ENCODE peak calls at places on chromosomes 13 and 19, in nine cellular contexts. One of them, this sample, is unnamed.

GRCh38 chr13:42525035-42525504 is 48.9 kb upstream of the TNFSF11 start:
- DNase-seq in effector memory CD4-positive, alpha-beta T cell: no peak
- DNase-seq in neuronal stem cell: no peak
- DNase-seq in activated CD4-positive, alpha-beta T cell treated with anti-CD3 and anti-CD28 coated beads for 1 hour: no peak
- DNase-seq in stimulated activated CD4-positive, alpha-beta T cell treated with anti-CD3 and anti-CD28 coated beads, Interleukin-4, amount 100 ng/mL, for 4 hours: no peak
- DNase-seq in substantia nigra: no peak
- DNase-seq in B cell: no peak
- DNase-seq in cardiac muscle cell: no peak
- DNase-seq in NCI-H1694 treated with DMSO at 0.1 percent for 48 hours: no peak
- DNase-seq in this sample: no peak

GRCh38 chr13:100434010-100434763 is 154.4 kb downstream of the GGACT start:
- DNase-seq in cardiac muscle cell: no peak
- DNase-seq in activated CD4-positive, alpha-beta T cell treated with anti-CD3 and anti-CD28 coated beads for 1 hour: no peak
- DNase-seq in B cell: no peak
- DNase-seq in substantia nigra: no peak
- DNase-seq in effector memory CD4-positive, alpha-beta T cell: no peak
- DNase-seq in neuronal stem cell: no peak
- DNase-seq in stimulated activated CD4-positive, alpha-beta T cell treated with anti-CD3 and anti-CD28 coated beads, Interleukin-4, amount 100 ng/mL, for 4 hours: no peak
- DNase-seq in NCI-H1694 treated with DMSO at 0.1 percent for 48 hours: no peak
- DNase-seq in this sample: no peak

GRCh38 chr19:38634757-38635482 is 12.5 kb upstream of the ACTN4 start:
- DNase-seq in B cell: peak
- DNase-seq in substantia nigra: no peak
- DNase-seq in cardiac muscle cell: peak
- DNase-seq in neuronal stem cell: peak
- DNase-seq in effector memory CD4-positive, alpha-beta T cell: peak
- DNase-seq in stimulated activated CD4-positive, alpha-beta T cell treated with anti-CD3 and anti-CD28 coated beads, Interleukin-4, amount 100 ng/mL, for 4 hours: peak
- DNase-seq in activated CD4-positive, alpha-beta T cell treated with anti-CD3 and anti-CD28 coated beads for 1 hour: peak
- DNase-seq in NCI-H1694 treated with DMSO at 0.1 percent for 48 hours: peak
- DNase-seq in this sample: peak

GRCh38 chr19:812819-813358 is 8.9 kb downstream of the PLPPR3 start:
- DNase-seq in cardiac muscle cell: no peak
- DNase-seq in stimulated activated CD4-positive, alpha-beta T cell treated with anti-CD3 and anti-CD28 coated beads, Interleukin-4, amount 100 ng/mL, for 4 hours: no peak
- DNase-seq in substantia nigra: no peak
- DNase-seq in activated CD4-positive, alpha-beta T cell treated with anti-CD3 and anti-CD28 coated beads for 1 hour: no peak
- DNase-seq in NCI-H1694 treated with DMSO at 0.1 percent for 48 hours: no peak
- DNase-seq in neuronal stem cell: no peak
- DNase-seq in B cell: no peak
- DNase-seq in effector memory CD4-positive, alpha-beta T cell: no peak
- DNase-seq in this sample: no peak

GRCh38 chr19:35449347-35450043 is 1.4 kb downstream of the FFAR2 start:
- DNase-seq in neuronal stem cell: no peak
- DNase-seq in effector memory CD4-positive, alpha-beta T cell: no peak
- DNase-seq in NCI-H1694 treated with DMSO at 0.1 percent for 48 hours: no peak
- DNase-seq in activated CD4-positive, alpha-beta T cell treated with anti-CD3 and anti-CD28 coated beads for 1 hour: no peak
- DNase-seq in cardiac muscle cell: no peak
- DNase-seq in stimulated activated CD4-positive, alpha-beta T cell treated with anti-CD3 and anti-CD28 coated beads, Interleukin-4, amount 100 ng/mL, for 4 hours: no peak
- DNase-seq in substantia nigra: no peak
- DNase-seq in B cell: no peak
- DNase-seq in this sample: no peak

GRCh38 chr19:54324071-54324470 is 11.1 kb upstream of the LILRA5 start:
- DNase-seq in neuronal stem cell: no peak
- DNase-seq in cardiac muscle cell: no peak
- DNase-seq in NCI-H1694 treated with DMSO at 0.1 percent for 48 hours: no peak
- DNase-seq in substantia nigra: no peak
- DNase-seq in stimulated activated CD4-positive, alpha-beta T cell treated with anti-CD3 and anti-CD28 coated beads, Interleukin-4, amount 100 ng/mL, for 4 hours: no peak
- DNase-seq in B cell: no peak
- DNase-seq in activated CD4-positive, alpha-beta T cell treated with anti-CD3 and anti-CD28 coated beads for 1 hour: no peak
- DNase-seq in effector memory CD4-positive, alpha-beta T cell: no peak
- DNase-seq in this sample: no peak

GRCh38 chr19:38252935-38253691 is 3.1 kb downstream of the PPP1R14A start:
- DNase-seq in NCI-H1694 treated with DMSO at 0.1 percent for 48 hours: peak
- DNase-seq in stimulated activated CD4-positive, alpha-beta T cell treated with anti-CD3 and anti-CD28 coated beads, Interleukin-4, amount 100 ng/mL, for 4 hours: no peak
- DNase-seq in activated CD4-positive, alpha-beta T cell treated with anti-CD3 and anti-CD28 coated beads for 1 hour: no peak
- DNase-seq in cardiac muscle cell: peak
- DNase-seq in effector memory CD4-positive, alpha-beta T cell: no peak
- DNase-seq in B cell: peak
- DNase-seq in substantia nigra: peak
- DNase-seq in neuronal stem cell: no peak
- DNase-seq in this sample: peak

GRCh38 chr19:21127898-21128297 is 13.9 kb upstream of the ZNF431 start:
- DNase-seq in cardiac muscle cell: no peak
- DNase-seq in neuronal stem cell: no peak
- DNase-seq in effector memory CD4-positive, alpha-beta T cell: no peak
- DNase-seq in stimulated activated CD4-positive, alpha-beta T cell treated with anti-CD3 and anti-CD28 coated beads, Interleukin-4, amount 100 ng/mL, for 4 hours: no peak
- DNase-seq in substantia nigra: no peak
- DNase-seq in activated CD4-positive, alpha-beta T cell treated with anti-CD3 and anti-CD28 coated beads for 1 hour: no peak
- DNase-seq in NCI-H1694 treated with DMSO at 0.1 percent for 48 hours: no peak
- DNase-seq in B cell: no peak
- DNase-seq in this sample: no peak

GRCh38 chr19:15575406-15575805 is 39.6 kb upstream of the CYP4F8 start:
- DNase-seq in neuronal stem cell: no peak
- DNase-seq in effector memory CD4-positive, alpha-beta T cell: no peak
- DNase-seq in B cell: no peak
- DNase-seq in stimulated activated CD4-positive, alpha-beta T cell treated with anti-CD3 and anti-CD28 coated beads, Interleukin-4, amount 100 ng/mL, for 4 hours: no peak
- DNase-seq in NCI-H1694 treated with DMSO at 0.1 percent for 48 hours: no peak
- DNase-seq in substantia nigra: no peak
- DNase-seq in cardiac muscle cell: no peak
- DNase-seq in activated CD4-positive, alpha-beta T cell treated with anti-CD3 and anti-CD28 coated beads for 1 hour: no peak
- DNase-seq in this sample: no peak

GRCh38 chr13:27463500-27463899 is 13.1 kb upstream of the MTIF3 start:
- DNase-seq in effector memory CD4-positive, alpha-beta T cell: no peak
- DNase-seq in activated CD4-positive, alpha-beta T cell treated with anti-CD3 and anti-CD28 coated beads for 1 hour: no peak
- DNase-seq in substantia nigra: no peak
- DNase-seq in B cell: no peak
- DNase-seq in NCI-H1694 treated with DMSO at 0.1 percent for 48 hours: no peak
- DNase-seq in stimulated activated CD4-positive, alpha-beta T cell treated with anti-CD3 and anti-CD28 coated beads, Interleukin-4, amount 100 ng/mL, for 4 hours: no peak
- DNase-seq in neuronal stem cell: no peak
- DNase-seq in cardiac muscle cell: no peak
- DNase-seq in this sample: no peak

GRCh38 chr19:35140898-35141626 is 2.0 kb upstream of the FXYD7 start:
- DNase-seq in effector memory CD4-positive, alpha-beta T cell: peak
- DNase-seq in NCI-H1694 treated with DMSO at 0.1 percent for 48 hours: peak
- DNase-seq in B cell: peak
- DNase-seq in stimulated activated CD4-positive, alpha-beta T cell treated with anti-CD3 and anti-CD28 coated beads, Interleukin-4, amount 100 ng/mL, for 4 hours: peak
- DNase-seq in cardiac muscle cell: peak
- DNase-seq in substantia nigra: peak
- DNase-seq in activated CD4-positive, alpha-beta T cell treated with anti-CD3 and anti-CD28 coated beads for 1 hour: peak
- DNase-seq in neuronal stem cell: peak
- DNase-seq in this sample: peak

GRCh38 chr19:33402421-33403220 is 29.1 kb downstream of the CEBPG start:
- DNase-seq in stimulated activated CD4-positive, alpha-beta T cell treated with anti-CD3 and anti-CD28 coated beads, Interleukin-4, amount 100 ng/mL, for 4 hours: no peak
- DNase-seq in substantia nigra: no peak
- DNase-seq in NCI-H1694 treated with DMSO at 0.1 percent for 48 hours: no peak
- DNase-seq in B cell: no peak
- DNase-seq in effector memory CD4-positive, alpha-beta T cell: no peak
- DNase-seq in activated CD4-positive, alpha-beta T cell treated with anti-CD3 and anti-CD28 coated beads for 1 hour: no peak
- DNase-seq in neuronal stem cell: no peak
- DNase-seq in cardiac muscle cell: no peak
- DNase-seq in this sample: no peak

GRCh38 chr13:20945952-20946383 is 43.4 kb upstream of the XPO4 start:
- DNase-seq in NCI-H1694 treated with DMSO at 0.1 percent for 48 hours: no peak
- DNase-seq in activated CD4-positive, alpha-beta T cell treated with anti-CD3 and anti-CD28 coated beads for 1 hour: no peak
- DNase-seq in effector memory CD4-positive, alpha-beta T cell: no peak
- DNase-seq in cardiac muscle cell: peak
- DNase-seq in B cell: no peak
- DNase-seq in neuronal stem cell: no peak
- DNase-seq in substantia nigra: no peak
- DNase-seq in stimulated activated CD4-positive, alpha-beta T cell treated with anti-CD3 and anti-CD28 coated beads, Interleukin-4, amount 100 ng/mL, for 4 hours: no peak
- DNase-seq in this sample: no peak

GRCh38 chr19:39539165-39539518 is 819 bp downstream of the EID2 start:
- DNase-seq in activated CD4-positive, alpha-beta T cell treated with anti-CD3 and anti-CD28 coated beads for 1 hour: no peak
- DNase-seq in NCI-H1694 treated with DMSO at 0.1 percent for 48 hours: peak
- DNase-seq in effector memory CD4-positive, alpha-beta T cell: no peak
- DNase-seq in neuronal stem cell: no peak
- DNase-seq in stimulated activated CD4-positive, alpha-beta T cell treated with anti-CD3 and anti-CD28 coated beads, Interleukin-4, amount 100 ng/mL, for 4 hours: no peak
- DNase-seq in cardiac muscle cell: peak
- DNase-seq in B cell: no peak
- DNase-seq in substantia nigra: no peak
- DNase-seq in this sample: no peak

GRCh38 chr13:36297259-36297599 is 385 bp downstream of the CCDC169 start:
- DNase-seq in NCI-H1694 treated with DMSO at 0.1 percent for 48 hours: no peak
- DNase-seq in activated CD4-positive, alpha-beta T cell treated with anti-CD3 and anti-CD28 coated beads for 1 hour: no peak
- DNase-seq in effector memory CD4-positive, alpha-beta T cell: no peak
- DNase-seq in B cell: no peak
- DNase-seq in substantia nigra: no peak
- DNase-seq in neuronal stem cell: no peak
- DNase-seq in stimulated activated CD4-positive, alpha-beta T cell treated with anti-CD3 and anti-CD28 coated beads, Interleukin-4, amount 100 ng/mL, for 4 hours: no peak
- DNase-seq in cardiac muscle cell: no peak
- DNase-seq in this sample: no peak

GRCh38 chr19:38614289-38614688 is 3.5 kb downstream of the MAP4K1 start:
- DNase-seq in B cell: no peak
- DNase-seq in substantia nigra: no peak
- DNase-seq in effector memory CD4-positive, alpha-beta T cell: no peak
- DNase-seq in cardiac muscle cell: no peak
- DNase-seq in activated CD4-positive, alpha-beta T cell treated with anti-CD3 and anti-CD28 coated beads for 1 hour: no peak
- DNase-seq in stimulated activated CD4-positive, alpha-beta T cell treated with anti-CD3 and anti-CD28 coated beads, Interleukin-4, amount 100 ng/mL, for 4 hours: no peak
- DNase-seq in neuronal stem cell: no peak
- DNase-seq in NCI-H1694 treated with DMSO at 0.1 percent for 48 hours: no peak
- DNase-seq in this sample: no peak

GRCh38 chr19:48964205-48965032 is 690 bp upstream of the FTL start:
- DNase-seq in activated CD4-positive, alpha-beta T cell treated with anti-CD3 and anti-CD28 coated beads for 1 hour: no peak
- DNase-seq in cardiac muscle cell: peak
- DNase-seq in B cell: no peak
- DNase-seq in substantia nigra: no peak
- DNase-seq in NCI-H1694 treated with DMSO at 0.1 percent for 48 hours: no peak
- DNase-seq in neuronal stem cell: no peak
- DNase-seq in effector memory CD4-positive, alpha-beta T cell: no peak
- DNase-seq in stimulated activated CD4-positive, alpha-beta T cell treated with anti-CD3 and anti-CD28 coated beads, Interleukin-4, amount 100 ng/mL, for 4 hours: no peak
- DNase-seq in this sample: peak

GRCh38 chr19:28239270-28239669 is 973.7 kb downstream of the UQCRFS1 start:
- DNase-seq in B cell: no peak
- DNase-seq in effector memory CD4-positive, alpha-beta T cell: no peak
- DNase-seq in cardiac muscle cell: peak
- DNase-seq in stimulated activated CD4-positive, alpha-beta T cell treated with anti-CD3 and anti-CD28 coated beads, Interleukin-4, amount 100 ng/mL, for 4 hours: no peak
- DNase-seq in substantia nigra: no peak
- DNase-seq in neuronal stem cell: peak
- DNase-seq in activated CD4-positive, alpha-beta T cell treated with anti-CD3 and anti-CD28 coated beads for 1 hour: no peak
- DNase-seq in NCI-H1694 treated with DMSO at 0.1 percent for 48 hours: no peak
- DNase-seq in this sample: no peak

GRCh38 chr13:91406619-91407018 is 8.2 kb downstream of the GPC5 start:
- DNase-seq in activated CD4-positive, alpha-beta T cell treated with anti-CD3 and anti-CD28 coated beads for 1 hour: no peak
- DNase-seq in B cell: no peak
- DNase-seq in NCI-H1694 treated with DMSO at 0.1 percent for 48 hours: peak
- DNase-seq in effector memory CD4-positive, alpha-beta T cell: no peak
- DNase-seq in substantia nigra: no peak
- DNase-seq in cardiac muscle cell: no peak
- DNase-seq in stimulated activated CD4-positive, alpha-beta T cell treated with anti-CD3 and anti-CD28 coated beads, Interleukin-4, amount 100 ng/mL, for 4 hours: no peak
- DNase-seq in neuronal stem cell: peak
- DNase-seq in this sample: no peak

GRCh38 chr13:111228262-111229144 is 91.9 kb upstream of the TEX29 start:
- DNase-seq in stimulated activated CD4-positive, alpha-beta T cell treated with anti-CD3 and anti-CD28 coated beads, Interleukin-4, amount 100 ng/mL, for 4 hours: no peak
- DNase-seq in activated CD4-positive, alpha-beta T cell treated with anti-CD3 and anti-CD28 coated beads for 1 hour: no peak
- DNase-seq in cardiac muscle cell: no peak
- DNase-seq in B cell: no peak
- DNase-seq in NCI-H1694 treated with DMSO at 0.1 percent for 48 hours: no peak
- DNase-seq in neuronal stem cell: no peak
- DNase-seq in effector memory CD4-positive, alpha-beta T cell: no peak
- DNase-seq in substantia nigra: no peak
- DNase-seq in this sample: no peak

GRCh38 chr13:32056316-32056715 is 24.7 kb downstream of the FRY start:
- DNase-seq in B cell: no peak
- DNase-seq in substantia nigra: no peak
- DNase-seq in NCI-H1694 treated with DMSO at 0.1 percent for 48 hours: no peak
- DNase-seq in neuronal stem cell: no peak
- DNase-seq in activated CD4-positive, alpha-beta T cell treated with anti-CD3 and anti-CD28 coated beads for 1 hour: no peak
- DNase-seq in stimulated activated CD4-positive, alpha-beta T cell treated with anti-CD3 and anti-CD28 coated beads, Interleukin-4, amount 100 ng/mL, for 4 hours: no peak
- DNase-seq in effector memory CD4-positive, alpha-beta T cell: no peak
- DNase-seq in cardiac muscle cell: no peak
- DNase-seq in this sample: no peak

GRCh38 chr13:95035311-95036109 is 265.7 kb downstream of the ABCC4 start:
- DNase-seq in B cell: no peak
- DNase-seq in cardiac muscle cell: no peak
- DNase-seq in activated CD4-positive, alpha-beta T cell treated with anti-CD3 and anti-CD28 coated beads for 1 hour: no peak
- DNase-seq in substantia nigra: no peak
- DNase-seq in neuronal stem cell: no peak
- DNase-seq in effector memory CD4-positive, alpha-beta T cell: no peak
- DNase-seq in stimulated activated CD4-positive, alpha-beta T cell treated with anti-CD3 and anti-CD28 coated beads, Interleukin-4, amount 100 ng/mL, for 4 hours: no peak
- DNase-seq in NCI-H1694 treated with DMSO at 0.1 percent for 48 hours: no peak
- DNase-seq in this sample: no peak

GRCh38 chr13:70407486-70407885 is 299.2 kb upstream of the KLHL1 start:
- DNase-seq in stimulated activated CD4-positive, alpha-beta T cell treated with anti-CD3 and anti-CD28 coated beads, Interleukin-4, amount 100 ng/mL, for 4 hours: no peak
- DNase-seq in B cell: no peak
- DNase-seq in cardiac muscle cell: no peak
- DNase-seq in effector memory CD4-positive, alpha-beta T cell: no peak
- DNase-seq in substantia nigra: no peak
- DNase-seq in activated CD4-positive, alpha-beta T cell treated with anti-CD3 and anti-CD28 coated beads for 1 hour: no peak
- DNase-seq in NCI-H1694 treated with DMSO at 0.1 percent for 48 hours: no peak
- DNase-seq in neuronal stem cell: no peak
- DNase-seq in this sample: no peak

GRCh38 chr13:45918597-45918996 is 67.0 kb upstream of the SIAH3 start:
- DNase-seq in B cell: no peak
- DNase-seq in substantia nigra: no peak
- DNase-seq in NCI-H1694 treated with DMSO at 0.1 percent for 48 hours: no peak
- DNase-seq in stimulated activated CD4-positive, alpha-beta T cell treated with anti-CD3 and anti-CD28 coated beads, Interleukin-4, amount 100 ng/mL, for 4 hours: no peak
- DNase-seq in cardiac muscle cell: no peak
- DNase-seq in activated CD4-positive, alpha-beta T cell treated with anti-CD3 and anti-CD28 coated beads for 1 hour: no peak
- DNase-seq in neuronal stem cell: no peak
- DNase-seq in effector memory CD4-positive, alpha-beta T cell: no peak
- DNase-seq in this sample: no peak

GRCh38 chr13:75935805-75936204 is 299.7 kb downstream of the LMO7 start:
- DNase-seq in NCI-H1694 treated with DMSO at 0.1 percent for 48 hours: no peak
- DNase-seq in stimulated activated CD4-positive, alpha-beta T cell treated with anti-CD3 and anti-CD28 coated beads, Interleukin-4, amount 100 ng/mL, for 4 hours: no peak
- DNase-seq in neuronal stem cell: no peak
- DNase-seq in substantia nigra: no peak
- DNase-seq in activated CD4-positive, alpha-beta T cell treated with anti-CD3 and anti-CD28 coated beads for 1 hour: no peak
- DNase-seq in effector memory CD4-positive, alpha-beta T cell: no peak
- DNase-seq in cardiac muscle cell: no peak
- DNase-seq in B cell: no peak
- DNase-seq in this sample: no peak

GRCh38 chr13:41562083-41562482 is 104.7 kb downstream of the RGCC start:
- DNase-seq in substantia nigra: peak
- DNase-seq in activated CD4-positive, alpha-beta T cell treated with anti-CD3 and anti-CD28 coated beads for 1 hour: no peak
- DNase-seq in neuronal stem cell: no peak
- DNase-seq in B cell: no peak
- DNase-seq in stimulated activated CD4-positive, alpha-beta T cell treated with anti-CD3 and anti-CD28 coated beads, Interleukin-4, amount 100 ng/mL, for 4 hours: no peak
- DNase-seq in cardiac muscle cell: no peak
- DNase-seq in NCI-H1694 treated with DMSO at 0.1 percent for 48 hours: peak
- DNase-seq in effector memory CD4-positive, alpha-beta T cell: no peak
- DNase-seq in this sample: peak

GRCh38 chr19:36099166-36099785 is 11.7 kb upstream of the OVOL3 start:
- DNase-seq in substantia nigra: no peak
- DNase-seq in activated CD4-positive, alpha-beta T cell treated with anti-CD3 and anti-CD28 coated beads for 1 hour: no peak
- DNase-seq in cardiac muscle cell: no peak
- DNase-seq in stimulated activated CD4-positive, alpha-beta T cell treated with anti-CD3 and anti-CD28 coated beads, Interleukin-4, amount 100 ng/mL, for 4 hours: no peak
- DNase-seq in neuronal stem cell: no peak
- DNase-seq in effector memory CD4-positive, alpha-beta T cell: no peak
- DNase-seq in NCI-H1694 treated with DMSO at 0.1 percent for 48 hours: no peak
- DNase-seq in B cell: no peak
- DNase-seq in this sample: no peak

GRCh38 chr13:37539176-37539575 is 59.4 kb downstream of the POSTN start:
- DNase-seq in substantia nigra: no peak
- DNase-seq in stimulated activated CD4-positive, alpha-beta T cell treated with anti-CD3 and anti-CD28 coated beads, Interleukin-4, amount 100 ng/mL, for 4 hours: no peak
- DNase-seq in activated CD4-positive, alpha-beta T cell treated with anti-CD3 and anti-CD28 coated beads for 1 hour: no peak
- DNase-seq in neuronal stem cell: no peak
- DNase-seq in B cell: no peak
- DNase-seq in cardiac muscle cell: no peak
- DNase-seq in effector memory CD4-positive, alpha-beta T cell: no peak
- DNase-seq in NCI-H1694 treated with DMSO at 0.1 percent for 48 hours: no peak
- DNase-seq in this sample: no peak

GRCh38 chr13:69857188-69857821 is 250.3 kb upstream of the ATXN8OS start:
- DNase-seq in cardiac muscle cell: peak
- DNase-seq in substantia nigra: no peak
- DNase-seq in neuronal stem cell: peak
- DNase-seq in NCI-H1694 treated with DMSO at 0.1 percent for 48 hours: peak
- DNase-seq in stimulated activated CD4-positive, alpha-beta T cell treated with anti-CD3 and anti-CD28 coated beads, Interleukin-4, amount 100 ng/mL, for 4 hours: no peak
- DNase-seq in B cell: no peak
- DNase-seq in effector memory CD4-positive, alpha-beta T cell: no peak
- DNase-seq in activated CD4-positive, alpha-beta T cell treated with anti-CD3 and anti-CD28 coated beads for 1 hour: no peak
- DNase-seq in this sample: no peak

GRCh38 chr19:5102520-5102919 is 133.6 kb downstream of the KDM4B start:
- DNase-seq in cardiac muscle cell: no peak
- DNase-seq in activated CD4-positive, alpha-beta T cell treated with anti-CD3 and anti-CD28 coated beads for 1 hour: no peak
- DNase-seq in effector memory CD4-positive, alpha-beta T cell: no peak
- DNase-seq in stimulated activated CD4-positive, alpha-beta T cell treated with anti-CD3 and anti-CD28 coated beads, Interleukin-4, amount 100 ng/mL, for 4 hours: no peak
- DNase-seq in neuronal stem cell: no peak
- DNase-seq in NCI-H1694 treated with DMSO at 0.1 percent for 48 hours: no peak
- DNase-seq in substantia nigra: no peak
- DNase-seq in B cell: no peak
- DNase-seq in this sample: no peak

GRCh38 chr13:103067751-103068563 is 1.7 kb upstream of the SLC10A2 start:
- DNase-seq in effector memory CD4-positive, alpha-beta T cell: no peak
- DNase-seq in substantia nigra: no peak
- DNase-seq in neuronal stem cell: no peak
- DNase-seq in activated CD4-positive, alpha-beta T cell treated with anti-CD3 and anti-CD28 coated beads for 1 hour: no peak
- DNase-seq in stimulated activated CD4-positive, alpha-beta T cell treated with anti-CD3 and anti-CD28 coated beads, Interleukin-4, amount 100 ng/mL, for 4 hours: no peak
- DNase-seq in cardiac muscle cell: peak
- DNase-seq in B cell: no peak
- DNase-seq in NCI-H1694 treated with DMSO at 0.1 percent for 48 hours: no peak
- DNase-seq in this sample: no peak